ENCODE peak calls at places on chromosomes 4 and X, in five cellular contexts. Z, F, P, U and K are unnamed samples.

GRCh38 chr4:128908735-128909134 is 99.2 kb downstream of the JADE1 start:
- DNase-seq in F (no peak), Z (no peak), U (no peak), P (no peak), K (no peak)

GRCh38 chr4:80219301-80220025 is 22.2 kb downstream of the PRDM8 start:
- DNase-seq in F (no peak), U (no peak), P (no peak), Z (no peak), K (no peak)

GRCh38 chrX:153513265-153513664 is 4.2 kb upstream of the ATP2B3 start:
- DNase-seq in P (no peak), Z (no peak), F (no peak), U (no peak), K (no peak)

GRCh38 chr4:27861381-27861787 is 1000.7 kb downstream of the STIM2 start:
- DNase-seq in Z (no peak), P (peak; percentile 26), F (peak; percentile 40), U (no peak), K (no peak)

GRCh38 chr4:52996261-52997131 is 134.4 kb downstream of the RASL11B start:
- DNase-seq in P (no peak), F (no peak), Z (no peak), U (no peak), K (no peak)

GRCh38 chr4:742742-743311 is 37.2 kb downstream of the PCGF3 start:
- DNase-seq in Z (peak; percentile 94), P (no peak), F (peak; percentile 85), U (peak; percentile 51), K (peak; percentile 89)

GRCh38 chr4:154743683-154744340 is at the start of gene LRAT:
- DNase-seq in F (peak; percentile 87), P (no peak), U (no peak), Z (peak; percentile 28), K (peak; percentile 77)

GRCh38 chr4:26838055-26838842 is 22.4 kb upstream of the STIM2 start:
- DNase-seq in U (no peak), F (no peak), Z (no peak), P (no peak), K (no peak)

GRCh38 chrX:71256051-71256450 is 2.1 kb upstream of the ZMYM3 start:
- DNase-seq in F (no peak), Z (no peak), P (no peak), U (no peak), K (no peak)

GRCh38 chr4:62344915-62345314 is 1144.8 kb downstream of the ADGRL3 start:
- DNase-seq in Z (no peak), U (no peak), P (no peak), F (no peak), K (no peak)
- TF ChIP-seq CTCF in Z (no peak), U (no peak), P (no peak), F (no peak), K (no peak)

GRCh38 chrX:104522386-104522785 is 43.6 kb upstream of the IL1RAPL2 start:
- DNase-seq in F (no peak), Z (no peak), P (no peak), U (no peak), K (no peak)
- TF ChIP-seq CTCF in F (no peak), Z (no peak), P (no peak), U (no peak), K (no peak)

GRCh38 chr4:140740906-140741670 is 15.1 kb downstream of the TBC1D9 start:
- DNase-seq in U (no peak), F (no peak), P (no peak), Z (no peak), K (no peak)

GRCh38 chr4:140742838-140743193 is 13.4 kb downstream of the TBC1D9 start:
- DNase-seq in Z (no peak), U (no peak), F (no peak), P (no peak), K (no peak)

GRCh38 chr4:140740422-140740821 is 15.8 kb downstream of the TBC1D9 start:
- DNase-seq in P (no peak), Z (no peak), U (no peak), F (no peak), K (no peak)

GRCh38 chr4:140744421-140744820 is 11.8 kb downstream of the TBC1D9 start:
- DNase-seq in U (no peak), P (no peak), F (no peak), Z (no peak), K (no peak)

DNA sequence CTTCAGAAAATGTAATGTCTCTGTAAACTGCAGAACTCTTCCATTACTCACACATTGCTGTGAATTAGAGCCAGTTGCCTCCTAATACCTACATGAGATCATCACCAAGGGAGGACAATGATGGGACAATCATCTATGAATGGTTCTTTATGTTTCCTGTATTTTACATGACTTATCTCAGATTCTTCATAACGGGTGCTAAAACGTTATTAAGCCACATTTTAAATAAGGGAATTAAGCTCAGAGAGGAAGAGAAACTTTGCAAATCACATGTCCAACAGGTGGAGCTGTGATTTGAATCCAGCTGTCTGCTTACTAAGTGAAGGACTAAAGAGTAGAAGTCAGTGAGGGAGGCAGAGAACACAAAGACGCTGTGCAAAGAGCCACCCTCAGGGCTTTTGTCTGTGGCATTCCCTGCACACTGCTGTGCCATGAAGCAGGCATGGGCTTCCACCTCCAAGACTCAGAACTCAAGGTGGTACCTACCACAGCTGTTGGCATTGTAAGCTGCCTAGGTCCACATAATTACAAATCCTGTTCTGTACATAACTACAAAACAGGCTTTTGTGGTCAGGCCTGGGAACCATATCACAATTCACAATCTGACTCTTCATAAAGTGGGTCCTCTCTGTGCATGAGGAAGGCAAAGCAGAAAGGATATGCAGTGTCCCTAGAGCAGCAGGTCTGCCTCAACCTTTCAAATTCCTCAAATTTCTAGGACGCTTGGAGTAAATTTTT is 12.8 kb downstream of the TBC1D9 start:
- DNase-seq in F (no peak), Z (peak; percentile 58), U (no peak), P (no peak), K (no peak)
- TF ChIP-seq CTCF in F (peak; percentile 28), Z (peak; percentile 28), U (no peak), P (peak; percentile 35), K (no peak)

GRCh38 chr4:6701371-6701770 is 7.7 kb downstream of the S100P start:
- DNase-seq in Z (no peak), U (no peak), P (no peak), F (peak; percentile 46), K (no peak)
- TF ChIP-seq CTCF in Z (peak; percentile 41), U (no peak), P (peak; percentile 32), F (peak; percentile 75), K (peak; percentile 20)

GRCh38 chr4:3445111-3445820 is 3.5 kb downstream of the HGFAC start:
- DNase-seq in U (no peak), F (no peak), Z (no peak), P (no peak), K (peak; percentile 11)

GRCh38 chr4:3442460-3442958 is 741 bp downstream of the HGFAC start:
- DNase-seq in Z (no peak), U (no peak), P (no peak), F (no peak), K (peak; percentile 18)

GRCh38 chr4:3444351-3445110 is 2.8 kb downstream of the HGFAC start:
- DNase-seq in P (no peak), U (no peak), Z (no peak), F (no peak), K (peak; percentile 22)

GRCh38 chr4:3442959-3443749 is 1.4 kb downstream of the HGFAC start:
- DNase-seq in Z (peak; percentile 96), U (no peak), F (peak; percentile 50), P (no peak), K (peak; percentile 73)

DNA sequence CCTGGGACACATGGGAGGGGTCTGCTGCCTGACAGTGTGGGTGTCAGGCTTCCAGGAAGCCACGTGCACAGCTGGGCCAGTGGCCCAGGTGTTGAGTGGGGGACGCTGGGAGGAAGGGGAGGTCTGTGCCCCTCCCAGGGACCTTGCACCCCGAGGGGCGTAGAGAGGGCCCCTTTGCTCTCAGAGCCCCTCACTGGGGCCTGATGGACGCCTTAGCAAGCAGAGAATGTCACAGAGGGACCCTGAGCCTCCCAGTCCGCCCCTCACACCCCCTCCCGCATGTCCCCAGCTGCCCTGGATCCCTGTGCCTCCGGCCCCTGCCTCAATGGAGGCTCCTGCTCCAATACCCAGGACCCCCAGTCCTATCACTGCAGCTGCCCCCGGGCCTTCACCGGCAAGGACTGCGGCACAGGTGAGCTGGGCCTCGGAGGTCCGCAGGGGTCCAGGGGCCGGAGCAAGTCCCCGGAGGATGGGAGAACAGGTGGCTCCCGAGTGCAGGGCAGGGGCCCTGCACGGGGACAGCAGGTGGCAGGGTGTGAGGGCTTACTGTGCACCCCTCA is 2.1 kb downstream of the HGFAC start:
- DNase-seq in Z (no peak), P (no peak), U (no peak), F (no peak), K (peak; percentile 14)
- TF ChIP-seq CTCF in Z (no peak), P (no peak), U (no peak), F (no peak), K (no peak)